ENCODE peak calls at places on chromosome 20, in five cellular contexts. One of them, this sample, is unnamed.

GRCh38 chr20:60365882-60366281 is 407.7 kb downstream of the CDH26 start:
- DNase-seq in endothelial cell of umbilical vein: no peak
- DNase-seq in PC-3: no peak
- DNase-seq in astrocyte: no peak
- DNase-seq in GM23338: no peak
- DNase-seq in this sample: no peak

GRCh38 chr20:25076731-25077609 is 5.0 kb downstream of the VSX1 start:
- DNase-seq in endothelial cell of umbilical vein: no peak
- DNase-seq in PC-3: peak
- DNase-seq in astrocyte: no peak
- DNase-seq in GM23338: peak
- DNase-seq in this sample: no peak

GRCh38 chr20:41145821-41146620 is 8.7 kb downstream of the PLCG1 start:
- DNase-seq in endothelial cell of umbilical vein: peak
- DNase-seq in PC-3: no peak
- DNase-seq in astrocyte: no peak
- DNase-seq in GM23338: no peak
- DNase-seq in this sample: no peak

GRCh38 chr20:707711-708110 is 32.1 kb upstream of the SCRT2 start:
- DNase-seq in endothelial cell of umbilical vein: no peak
- DNase-seq in PC-3: no peak
- DNase-seq in astrocyte: no peak
- DNase-seq in GM23338: no peak
- DNase-seq in this sample: no peak

GRCh38 chr20:57957397-57958049 is 247.7 kb upstream of the PMEPA1 start:
- DNase-seq in endothelial cell of umbilical vein: no peak
- DNase-seq in PC-3: no peak
- DNase-seq in astrocyte: peak
- DNase-seq in GM23338: no peak
- DNase-seq in this sample: no peak

GRCh38 chr20:40486297-40486696 is 202.7 kb downstream of the MAFB start:
- DNase-seq in endothelial cell of umbilical vein: no peak
- DNase-seq in PC-3: no peak
- DNase-seq in astrocyte: no peak
- DNase-seq in GM23338: no peak
- DNase-seq in this sample: no peak

GRCh38 chr20:57749131-57749690 is 39.4 kb upstream of the PMEPA1 start:
- DNase-seq in endothelial cell of umbilical vein: peak
- DNase-seq in PC-3: no peak
- DNase-seq in astrocyte: no peak
- DNase-seq in GM23338: no peak
- DNase-seq in this sample: no peak

GRCh38 chr20:380763-381580 is 412 bp downstream of the TRIB3 start:
- DNase-seq in endothelial cell of umbilical vein: peak
- DNase-seq in PC-3: peak
- DNase-seq in astrocyte: no peak
- DNase-seq in GM23338: peak
- DNase-seq in this sample: peak

GRCh38 chr20:50368813-50369224 is 141.4 kb upstream of the PTPN1 start:
- DNase-seq in endothelial cell of umbilical vein: no peak
- DNase-seq in PC-3: no peak
- DNase-seq in astrocyte: peak
- DNase-seq in GM23338: no peak
- DNase-seq in this sample: peak

GRCh38 chr20:44572551-44573500 is 9.6 kb upstream of the PKIG start:
- DNase-seq in endothelial cell of umbilical vein: peak
- DNase-seq in PC-3: peak
- DNase-seq in astrocyte: peak
- DNase-seq in GM23338: no peak
- DNase-seq in this sample: peak

GRCh38 chr20:45796336-45797070 is 4.7 kb downstream of the DNTTIP1 start:
- DNase-seq in endothelial cell of umbilical vein: no peak
- DNase-seq in PC-3: no peak
- DNase-seq in astrocyte: no peak
- DNase-seq in GM23338: no peak
- DNase-seq in this sample: no peak

GRCh38 chr20:14334306-14334930 is 3.0 kb downstream of the FLRT3 start:
- DNase-seq in endothelial cell of umbilical vein: peak
- DNase-seq in PC-3: peak
- DNase-seq in astrocyte: peak
- DNase-seq in GM23338: peak
- DNase-seq in this sample: peak

DNA sequence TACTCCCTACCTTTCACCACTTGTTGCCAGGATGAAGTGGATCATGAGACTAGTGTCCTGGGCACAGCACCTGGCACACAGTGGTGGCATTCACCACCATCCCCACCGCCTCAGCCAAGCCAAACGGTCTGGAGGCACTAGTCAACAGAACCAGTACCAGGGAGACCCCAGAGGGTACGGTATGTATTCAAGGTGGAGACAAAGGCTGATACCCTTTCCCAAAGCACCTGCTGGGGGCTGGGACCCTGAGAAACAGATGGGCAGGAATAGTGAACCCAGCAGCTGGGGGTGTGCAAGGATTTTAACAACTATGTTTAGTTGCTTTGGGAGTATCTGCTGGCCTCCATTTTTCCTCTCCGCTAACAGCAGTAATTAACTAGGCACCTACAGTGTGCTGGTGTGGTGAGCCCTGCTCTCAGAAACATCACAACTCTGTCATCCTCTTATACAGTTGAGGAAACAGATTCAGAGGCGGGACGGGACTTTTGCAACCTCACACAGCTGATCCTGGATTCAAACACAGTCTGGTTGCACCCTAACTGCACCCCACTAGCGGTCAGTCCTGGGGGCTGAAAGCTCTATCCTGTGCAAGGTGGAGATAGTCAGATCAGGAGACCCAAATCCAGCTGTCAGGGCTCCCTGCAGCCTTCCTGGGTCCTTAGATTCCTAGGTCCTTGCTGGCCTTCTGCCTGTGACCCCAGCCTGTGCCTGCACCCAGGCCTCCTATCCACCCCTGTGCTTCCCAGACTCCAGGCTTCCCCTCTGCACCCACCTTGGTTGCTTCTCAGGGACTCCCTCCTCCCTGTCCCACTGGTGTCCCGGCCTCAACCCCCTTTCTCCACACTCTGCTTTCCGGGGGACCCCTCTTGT is 1.2 kb downstream of the SNTA1 start:
- DNase-seq in endothelial cell of umbilical vein: no peak
- DNase-seq in PC-3: no peak
- DNase-seq in astrocyte: no peak
- DNase-seq in GM23338: no peak
- DNase-seq in this sample: no peak
- H3K4me3 ChIP-seq in endothelial cell of umbilical vein: no peak
- H3K4me3 ChIP-seq in PC-3: peak
- H3K4me3 ChIP-seq in astrocyte: peak
- H3K4me3 ChIP-seq in GM23338: peak
- H3K4me3 ChIP-seq in this sample: peak

GRCh38 chr20:64049887-64050260 is 435 bp upstream of the SOX18 start:
- DNase-seq in endothelial cell of umbilical vein: peak
- DNase-seq in PC-3: no peak
- DNase-seq in astrocyte: no peak
- DNase-seq in GM23338: no peak
- DNase-seq in this sample: no peak
- TF ChIP-seq EZH2 in endothelial cell of umbilical vein: no peak
- TF ChIP-seq EZH2 in PC-3: no peak
- TF ChIP-seq EZH2 in astrocyte: peak
- TF ChIP-seq EZH2 in GM23338: peak
- TF ChIP-seq EZH2 in this sample: peak

GRCh38 chr20:21027569-21027968 is 78.6 kb downstream of the LINC00237 start:
- DNase-seq in endothelial cell of umbilical vein: no peak
- DNase-seq in PC-3: peak
- DNase-seq in astrocyte: no peak
- DNase-seq in GM23338: peak
- DNase-seq in this sample: no peak
- TF ChIP-seq CTCF in endothelial cell of umbilical vein: no peak
- TF ChIP-seq CTCF in PC-3: peak
- TF ChIP-seq CTCF in astrocyte: no peak
- TF ChIP-seq CTCF in GM23338: peak
- TF ChIP-seq CTCF in this sample: no peak

GRCh38 chr20:49276201-49276894 is 1.5 kb downstream of the ZNFX1 start:
- DNase-seq in endothelial cell of umbilical vein: peak
- DNase-seq in PC-3: peak
- DNase-seq in astrocyte: peak
- DNase-seq in GM23338: no peak
- DNase-seq in this sample: peak
- H3K4me3 ChIP-seq in endothelial cell of umbilical vein: peak
- H3K4me3 ChIP-seq in PC-3: peak
- H3K4me3 ChIP-seq in astrocyte: peak
- H3K4me3 ChIP-seq in GM23338: peak
- H3K4me3 ChIP-seq in this sample: peak

This sample was measured in fibroblast of lung.